ENCODE peak calls at places on chromosome 10, in six cellular contexts. Y, Q, N, A, L and X are unnamed samples.
A peak's percentile ranks its signal among the peaks of the same experiment; 100 is the strongest.

GRCh38 chr10:48450233-48450810 is 143.8 kb downstream of the MAPK8 start:
- DNase-seq in Y (peak; percentile 20), Q (no peak), N (no peak), A (no peak), L (no peak), X (no peak)

GRCh38 chr10:4257939-4258465 is 473.0 kb upstream of the KLF6 start:
- DNase-seq in Y (no peak), Q (no peak), N (no peak), A (no peak), L (no peak), X (no peak)

GRCh38 chr10:46524471-46525176 is 31.8 kb downstream of the GPRIN2 start:
- DNase-seq in Y (no peak), Q (peak; percentile 51), N (no peak), A (no peak), L (no peak), X (peak; percentile 75)

GRCh38 chr10:27534341-27534740 is 30.2 kb downstream of the RAB18 start:
- DNase-seq in Y (no peak), Q (no peak), N (no peak), A (no peak), L (no peak), X (no peak)

GRCh38 chr10:46557319-46558140 is 1.1 kb upstream of the GPRIN2 start:
- DNase-seq in Y (peak; percentile 17), Q (peak; percentile 53), N (peak; percentile 41), A (no peak), L (no peak), X (peak; percentile 86)

GRCh38 chr10:30970760-30971460 is 60.8 kb downstream of the ZNF438 start:
- DNase-seq in Y (no peak), Q (no peak), N (no peak), A (no peak), L (no peak), X (no peak)

GRCh38 chr10:61232780-61233179 is 220.4 kb downstream of the TMEM26 start:
- DNase-seq in Y (no peak), Q (no peak), N (no peak), A (no peak), L (no peak), X (no peak)

GRCh38 chr10:133405272-133405671 is 11.3 kb downstream of the MTG1 start:
- DNase-seq in Y (no peak), Q (no peak), N (no peak), A (no peak), L (no peak), X (no peak)

GRCh38 chr10:50369931-50370330 is 118.6 kb upstream of the ASAH2 start:
- DNase-seq in Y (no peak), Q (no peak), N (no peak), A (no peak), L (no peak), X (no peak)

GRCh38 chr10:78579995-78580394 is 488.8 kb upstream of the ZMIZ1 start:
- DNase-seq in Y (peak; percentile 64), Q (no peak), N (peak; percentile 34), A (no peak), L (peak; percentile 78), X (no peak)

GRCh38 chr10:52121688-52122087 is 192.4 kb upstream of the DKK1 start:
- DNase-seq in Y (no peak), Q (no peak), N (no peak), A (no peak), L (no peak), X (no peak)

GRCh38 chr10:102834143-102834542 is 3.1 kb downstream of the CYP17A1 start:
- DNase-seq in Y (no peak), Q (no peak), N (peak; percentile 39), A (no peak), L (no peak), X (no peak)

GRCh38 chr10:122307669-122308486 is 36.8 kb downstream of the BTBD16 start:
- DNase-seq in Y (peak; percentile 95), Q (no peak), N (peak; percentile 72), A (peak; percentile 82), L (peak; percentile 40), X (peak; percentile 79)

GRCh38 chr10:28296023-28296422 is 6.8 kb downstream of the MPP7 start:
- DNase-seq in Y (no peak), Q (no peak), N (no peak), A (no peak), L (no peak), X (no peak)

GRCh38 chr10:96400465-96400864 is 41.7 kb upstream of the OPALIN start:
- DNase-seq in Y (no peak), Q (no peak), N (no peak), A (no peak), L (no peak), X (no peak)

GRCh38 chr10:5497948-5498730 is 1.2 kb downstream of the CALML5 start:
- DNase-seq in Y (no peak), Q (no peak), N (no peak), A (no peak), L (no peak), X (no peak)

GRCh38 chr10:45439873-45440272 is 65.9 kb downstream of the ALOX5 start:
- DNase-seq in Y (no peak), Q (no peak), N (no peak), A (no peak), L (no peak), X (no peak)

GRCh38 chr10:36573246-36573645 is 552.2 kb upstream of the ANKRD30A start:
- DNase-seq in Y (no peak), Q (no peak), N (no peak), A (no peak), L (no peak), X (no peak)

GRCh38 chr10:52615756-52616419 is 156.7 kb downstream of the MBL2 start:
- DNase-seq in Y (no peak), Q (no peak), N (no peak), A (no peak), L (no peak), X (no peak)

GRCh38 chr10:26222563-26222962 is 6.0 kb downstream of the GAD2 start:
- DNase-seq in Y (no peak), Q (no peak), N (no peak), A (no peak), L (no peak), X (no peak)

GRCh38 chr10:119598397-119598796 is 1.6 kb upstream of the TIAL1 start:
- DNase-seq in Y (no peak), Q (no peak), N (no peak), A (no peak), L (no peak), X (no peak)

GRCh38 chr10:32982293-32982709 is 24.3 kb upstream of the ITGB1 start:
- DNase-seq in Y (no peak), Q (no peak), N (no peak), A (no peak), L (no peak), X (no peak)

DNA sequence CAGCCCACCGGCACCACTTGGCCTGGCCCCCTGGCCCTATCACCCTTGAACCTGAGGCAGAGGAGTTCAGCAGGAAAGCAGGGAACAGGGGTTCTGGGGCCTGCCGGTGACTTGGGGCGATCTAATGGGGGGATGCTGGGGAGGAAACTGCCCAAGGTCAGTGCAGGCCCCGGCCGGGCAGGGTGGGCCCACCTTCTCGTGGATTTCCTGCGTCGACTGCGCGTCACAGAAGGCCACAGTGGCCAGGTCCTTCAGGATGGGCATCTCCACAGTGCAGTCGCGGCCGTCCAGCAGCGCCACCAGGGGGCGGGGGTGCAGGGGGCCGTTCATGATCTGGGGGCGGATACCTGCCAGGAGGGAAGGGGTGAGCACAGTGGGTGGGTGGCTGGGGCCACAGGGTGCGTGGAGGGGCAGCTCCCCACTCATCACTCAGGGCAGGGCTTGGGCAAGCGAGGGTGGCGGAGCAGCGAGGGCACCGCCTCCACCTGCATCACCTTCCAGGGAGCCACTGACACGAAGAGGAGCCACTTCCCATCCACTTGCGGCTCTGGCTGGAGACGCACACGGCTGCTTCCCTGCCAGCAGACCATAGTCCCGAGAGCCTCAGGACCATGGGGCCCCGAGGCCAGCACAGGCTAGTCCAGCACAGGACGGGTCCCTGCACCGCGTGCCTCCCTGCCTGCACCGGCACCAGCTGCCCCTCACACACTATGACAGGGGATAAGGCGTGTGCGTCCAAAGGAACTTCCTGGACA is 61.4 kb downstream of the ZRANB1 start:
- DNase-seq in Y (peak; percentile 25), Q (peak; percentile 34), N (no peak), A (no peak), L (no peak), X (peak; percentile 68)
- H3K36me3 ChIP-seq in Y (no peaks in the 10 kb centered on the region), Q (peaks cover 76% of the 10 kb centered on the region), N (peaks cover 9% of the 10 kb centered on the region), A (no peaks in the 10 kb centered on the region), L (peaks cover 28% of the 10 kb centered on the region), X (no peaks in the 10 kb centered on the region)

GRCh38 chr10:106722524-106722923 is 442.0 kb downstream of the SORCS1 start:
- DNase-seq in Y (no peak), Q (no peak), N (peak; percentile 25), A (no peak), L (no peak), X (no peak)
- TF ChIP-seq CTCF in Y (no peak), Q (no peak), N (peak; percentile 27), A (peak; percentile 29), L (no peak), X (no peak)

DNA sequence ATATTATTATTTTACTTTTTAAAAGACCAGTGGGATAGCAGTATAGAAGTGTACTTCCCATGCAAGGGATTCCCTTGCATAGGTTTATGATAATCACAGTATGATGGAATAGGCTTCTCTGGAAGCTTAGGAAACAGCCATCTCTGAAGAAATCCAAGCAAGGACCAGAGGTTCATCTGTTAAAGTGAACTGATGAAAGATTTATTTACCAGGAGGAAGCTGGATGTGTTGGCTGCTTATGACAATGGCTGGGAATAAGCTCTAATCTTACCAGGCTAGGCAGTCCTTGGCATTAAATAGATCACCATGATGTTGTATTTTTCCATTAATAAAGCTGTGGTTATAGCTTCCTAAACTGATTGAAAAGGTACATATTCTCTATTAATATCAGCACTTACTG is 32.0 kb downstream of the FRA10AC1 start:
- DNase-seq in Y (no peak), Q (no peak), N (no peak), A (no peak), L (no peak), X (no peak)
- H3K36me3 ChIP-seq in Y (no peaks in the 10 kb centered on the region), Q (peaks cover 76% of the 10 kb centered on the region), N (no peaks in the 10 kb centered on the region), A (peaks cover 88% of the 10 kb centered on the region), L (peaks cover 86% of the 10 kb centered on the region), X (no peaks in the 10 kb centered on the region)

DNA sequence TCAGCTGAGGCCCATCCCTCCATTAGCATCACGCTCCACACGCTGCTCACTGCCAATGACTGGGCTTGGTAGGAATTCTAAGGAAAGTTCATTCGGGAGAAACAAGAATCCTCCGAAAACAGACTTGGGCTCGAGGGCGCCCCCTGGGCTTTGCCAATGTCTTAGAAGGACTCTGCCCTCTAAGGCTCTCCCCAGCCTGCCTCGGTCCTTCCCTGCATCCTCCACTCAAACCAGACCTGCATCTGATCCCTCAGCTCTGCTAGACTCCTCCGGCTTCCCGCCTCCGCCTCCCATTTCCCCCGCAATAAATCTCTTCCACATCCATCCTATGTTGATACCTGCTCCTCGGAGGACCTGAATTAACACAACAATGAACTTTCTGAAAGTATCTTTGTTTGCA is 177.6 kb downstream of the PLPP4 start:
- DNase-seq in Y (no peak), Q (no peak), N (no peak), A (no peak), L (no peak), X (no peak)
- TF ChIP-seq CTCF in Y (no peak), Q (no peak), N (no peak), A (peak; percentile 51), L (no peak), X (no peak)